ENCODE peak calls at places on chromosomes 5 and 9, in seven cellular contexts. Y is lower leg skin, H is choroid plexus epithelial cell, G is WERI-Rb-1, J is H9, X is HFFc6, R is fibroblast of villous mesenchyme. U is an unnamed sample.

GRCh38 chr5:144247131-144247530 is 76.5 kb downstream of the KCTD16 start:
- DNase-seq in R (peak; percentile 1), G (no peak), H (peak; percentile 4), J (no peak), X (peak; percentile 11), Y (no peak), U (no peak)

GRCh38 chr5:157721159-157721558 is 10.1 kb upstream of the THG1L start:
- DNase-seq in J (no peak), H (no peak), R (no peak), Y (no peak), G (no peak), X (no peak), U (no peak)

GRCh38 chr9:23850242-23851023 is 24.4 kb upstream of the ELAVL2 start:
- DNase-seq in J (peak; percentile 65), Y (no peak), R (no peak), H (no peak), X (no peak), G (peak; percentile 46), U (no peak)

GRCh38 chr5:65213921-65214525 is 267.7 kb downstream of the ADAMTS6 start:
- DNase-seq in R (peak; percentile 34), H (peak; percentile 69), Y (no peak), J (peak; percentile 63), X (peak; percentile 22), G (peak; percentile 30), U (peak; percentile 47)

GRCh38 chr9:74277532-74277931 is 219.6 kb upstream of the RORB start:
- DNase-seq in J (no peak), G (no peak), R (no peak), H (no peak), Y (no peak), X (no peak), U (no peak)

GRCh38 chr9:126228779-126229444 is 97.7 kb upstream of the MVB12B start:
- DNase-seq in J (peak; percentile 85), R (peak; percentile 62), X (peak; percentile 41), H (peak; percentile 79), Y (peak; percentile 59), G (peak; percentile 84), U (peak; percentile 70)

GRCh38 chr5:54646285-54647101 is 128.9 kb downstream of the SNX18 start:
- DNase-seq in X (peak; percentile 18), J (peak; percentile 42), Y (peak; percentile 79), G (no peak), H (peak; percentile 97), R (peak; percentile 83), U (peak; percentile 91)

GRCh38 chr5:126921471-126922091 is 108.8 kb downstream of the MARCHF3 start:
- DNase-seq in J (no peak), G (no peak), Y (no peak), H (no peak), X (no peak), R (no peak), U (no peak)

GRCh38 chr5:149719666-149720065 is 10.4 kb upstream of the PPARGC1B start:
- DNase-seq in X (no peak), G (no peak), H (no peak), R (no peak), J (no peak), Y (no peak), U (peak; percentile 86)

GRCh38 chr9:22068369-22068768 is 59.3 kb upstream of the CDKN2B start:
- DNase-seq in Y (no peak), J (no peak), X (no peak), R (no peak), H (peak; percentile 7), G (no peak), U (no peak)

GRCh38 chr9:128724744-128725211 is 851 bp upstream of the ZDHHC12 start:
- DNase-seq in H (peak; percentile 85), X (peak; percentile 83), R (peak; percentile 86), Y (peak; percentile 79), J (peak; percentile 97), G (peak; percentile 95), U (peak; percentile 65)

GRCh38 chr9:128245293-128246151 is 30.3 kb downstream of the GOLGA2 start:
- DNase-seq in R (peak; percentile 83), X (peak; percentile 64), G (no peak), Y (no peak), J (peak; percentile 65), H (peak; percentile 75), U (no peak)

GRCh38 chr9:91037511-91038482 is 236.2 kb downstream of the SYK start:
- DNase-seq in Y (peak; percentile 81), R (peak; percentile 92), X (peak; percentile 84), J (no peak), H (peak; percentile 80), G (no peak), U (peak; percentile 78)

GRCh38 chr9:109319631-109320233 is 1.1 kb downstream of the EPB41L4B start:
- DNase-seq in H (no peak), R (no peak), X (no peak), G (peak; percentile 42), J (no peak), Y (no peak), U (no peak)

GRCh38 chr5:173236531-173237501 is 1.8 kb upstream of the NKX2-5 start:
- DNase-seq in Y (no peak), H (no peak), X (no peak), G (no peak), J (peak; percentile 44), R (no peak), U (no peak)

GRCh38 chr9:114805670-114806551 is at the start of gene TNFSF15:
- DNase-seq in J (peak; percentile 74), R (peak; percentile 78), H (peak; percentile 74), Y (no peak), X (no peak), G (peak; percentile 22), U (peak; percentile 72)

GRCh38 chr5:116271432-116271831 is 186.6 kb downstream of the COMMD10 start:
- DNase-seq in G (no peak), J (no peak), X (peak; percentile 43), H (no peak), R (peak; percentile 24), Y (no peak), U (no peak)

GRCh38 chr9:113302792-113303418 is at the start of gene RNF183:
- DNase-seq in X (no peak), H (no peak), G (peak; percentile 31), Y (no peak), J (peak; percentile 36), R (no peak), U (no peak)

GRCh38 chr5:83586874-83587776 is 115.6 kb downstream of the VCAN start:
- DNase-seq in G (no peak), H (peak; percentile 40), J (no peak), X (no peak), Y (no peak), R (peak; percentile 83), U (no peak)

GRCh38 chr5:175873090-175873454 is 1.7 kb downstream of the CPLX2 start:
- DNase-seq in J (peak; percentile 65), G (peak; percentile 86), Y (no peak), R (no peak), H (peak; percentile 4), X (no peak), U (no peak)

GRCh38 chr9:134707031-134707680 is 65.6 kb downstream of the COL5A1 start:
- DNase-seq in R (peak; percentile 95), Y (no peak), H (peak; percentile 96), G (peak; percentile 91), X (peak; percentile 91), J (no peak), U (no peak)

GRCh38 chr5:138316355-138316754 is 15.2 kb downstream of the CDC25C start:
- DNase-seq in X (no peak), R (no peak), H (no peak), G (no peak), Y (no peak), J (peak; percentile 49), U (no peak)

DNA sequence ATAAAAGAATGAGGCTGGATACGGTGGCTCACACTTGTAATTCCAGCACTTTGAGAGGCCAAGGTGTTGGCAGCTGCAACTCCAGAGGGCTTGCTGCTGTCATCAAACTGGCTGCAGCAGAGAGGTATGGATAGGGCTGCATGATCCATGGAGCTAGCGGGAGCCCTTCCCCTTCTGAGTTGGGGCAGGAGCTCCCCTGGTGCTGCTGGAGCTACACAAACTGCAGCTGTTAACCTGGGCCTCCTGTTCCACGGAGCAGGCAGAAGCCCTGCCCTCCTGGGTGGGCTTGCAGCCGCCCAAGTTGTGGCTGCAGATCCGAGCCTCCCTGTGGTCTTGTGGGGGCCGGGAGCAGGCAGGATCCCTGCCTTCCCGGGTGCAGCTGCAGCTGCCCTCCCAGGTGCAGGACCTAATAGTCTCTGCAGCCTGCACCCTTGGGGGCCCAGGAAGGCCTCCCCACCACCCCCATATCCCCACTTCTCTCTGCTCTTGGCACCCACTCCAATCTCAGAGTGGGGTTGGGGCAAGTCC is 15.8 kb downstream of the CDC25C start:
- DNase-seq in X (no peak), Y (no peak), R (no peak), J (no peak), H (no peak), G (no peak), U (no peak)
- TF ChIP-seq CTCF in X (no peak), Y (no peak), R (no peak), J (no peak), H (no peak), G (no peak), U (no peak)

DNA sequence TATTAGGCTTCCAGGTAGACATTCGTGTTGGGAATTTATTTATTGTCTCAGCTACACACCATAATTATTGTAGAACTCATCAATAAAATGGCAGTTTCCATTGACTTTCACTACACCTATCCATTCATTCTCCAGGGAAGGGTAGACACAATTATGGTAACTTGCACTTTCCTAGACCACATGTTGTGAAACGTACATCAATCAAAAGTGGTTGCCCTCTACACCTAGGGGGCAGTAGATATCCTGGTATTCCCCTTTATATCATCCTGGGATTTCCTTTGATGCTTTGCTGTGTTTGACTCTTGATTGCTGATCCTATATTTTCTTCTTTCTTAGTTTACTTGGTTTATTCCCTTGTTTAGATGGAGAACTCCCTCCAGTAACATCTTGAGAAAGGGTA is 47.9 kb downstream of the ADGRV1 start:
- DNase-seq in J (no peak), R (no peak), H (peak; percentile 1), Y (no peak), G (no peak), X (no peak), U (peak; percentile 21)
- TF ChIP-seq CTCF in J (peak; percentile 75), R (no peak), H (no peak), Y (no peak), G (peak; percentile 51), X (peak; percentile 66), U (no peak)

DNA sequence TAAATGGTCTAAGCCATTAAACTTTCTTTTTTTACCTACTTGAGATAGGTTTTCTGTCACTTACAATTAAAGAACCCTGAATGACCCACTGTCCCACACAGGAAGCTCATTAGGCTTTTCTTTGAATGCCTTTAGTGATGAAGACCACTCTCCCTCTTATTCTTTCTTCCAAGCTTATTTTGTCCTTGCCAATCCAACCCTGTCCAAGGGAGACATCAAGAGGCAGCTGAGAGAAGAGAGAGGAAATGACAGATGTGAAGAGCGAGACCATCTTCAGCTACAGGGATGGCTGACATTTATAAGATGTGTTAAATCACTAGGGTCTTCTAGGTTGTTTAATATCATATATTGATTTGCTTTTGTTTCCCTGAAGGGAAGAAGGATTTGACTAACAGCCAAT is 133.5 kb downstream of the FAM114A2 start:
- DNase-seq in H (peak; percentile 7), G (no peak), R (no peak), J (no peak), X (no peak), Y (no peak), U (no peak)
- TF ChIP-seq CTCF in H (peak; percentile 7), G (peak; percentile 8), R (no peak), J (peak; percentile 16), X (no peak), Y (no peak), U (peak; percentile 6)

GRCh38 chr5:8581047-8581446 is 712.1 kb downstream of the MTRR start:
- DNase-seq in R (no peak), G (no peak), Y (no peak), H (no peak), X (no peak), J (no peak), U (no peak)

GRCh38 chr5:8580298-8580697 is 711.4 kb downstream of the MTRR start:
- DNase-seq in X (no peak), R (no peak), H (no peak), G (no peak), Y (no peak), J (no peak), U (no peak)

GRCh38 chr5:8585230-8586018 is 716.5 kb downstream of the MTRR start:
- DNase-seq in G (no peak), Y (no peak), H (peak; percentile 23), R (no peak), J (no peak), X (no peak), U (peak; percentile 3)
- TF ChIP-seq CTCF in G (no peak), Y (no peak), H (peak; percentile 54), R (peak; percentile 22), J (peak; percentile 70), X (peak; percentile 55), U (no peak)